ENCODE peak calls at places on chromosomes 4 and X, in five cellular contexts. S is mucosa of descending colon, Z is stromal cell of bone marrow, N is AG08396, I is pancreas. D is an unnamed sample.

GRCh38 chr4:34043131-34043530 is 2201.2 kb downstream of the ARAP2 start:
- DNase-seq in S (no peak), I (no peak), N (no peak), Z (no peak), D (no peak)

GRCh38 chrX:44459501-44459900 is 83.2 kb downstream of the FUNDC1 start:
- DNase-seq in N (no peak), Z (no peak), S (no peak), I (no peak), D (no peak)

GRCh38 chr4:98828801-98829200 is 100.1 kb downstream of the EIF4E start:
- DNase-seq in N (no peak), Z (no peak), I (no peak), S (no peak), D (peak; percentile 7)

GRCh38 chr4:79421483-79421882 is 13.5 kb upstream of the GK2 start:
- DNase-seq in S (no peak), I (no peak), Z (no peak), N (no peak), D (no peak)

GRCh38 chr4:5471691-5472090 is 236.7 kb downstream of the EVC2 start:
- DNase-seq in I (no peak), S (no peak), Z (no peak), N (no peak), D (no peak)

GRCh38 chr4:86481429-86481828 is 112.7 kb upstream of the PTPN13 start:
- DNase-seq in S (no peak), N (no peak), Z (no peak), I (no peak), D (no peak)

GRCh38 chr4:100738388-100739165 is 220.8 kb upstream of the EMCN start:
- DNase-seq in Z (peak; percentile 86), N (peak; percentile 41), I (no peak), S (no peak), D (no peak)

GRCh38 chr4:140472156-140472555 is 25.9 kb downstream of the MGAT4D start:
- DNase-seq in N (no peak), Z (no peak), S (no peak), I (no peak), D (no peak)

GRCh38 chrX:39973810-39974209 is 123.9 kb downstream of the BCOR start:
- DNase-seq in I (no peak), S (no peak), N (no peak), Z (no peak), D (no peak)

GRCh38 chr4:93828830-93829530 is 427 bp downstream of the ATOH1 start:
- DNase-seq in Z (no peak), S (peak; percentile 67), N (peak; percentile 18), I (peak; percentile 19), D (no peak)

GRCh38 chr4:54232151-54232688 is 3.1 kb downstream of the PDGFRA start:
- DNase-seq in N (no peak), I (no peak), S (no peak), Z (no peak), D (no peak)

GRCh38 chr4:150089732-150090131 is 11.5 kb downstream of the DCLK2 start:
- DNase-seq in N (no peak), S (no peak), Z (no peak), I (no peak), D (no peak)

GRCh38 chrX:129979207-129979920 is 3.1 kb upstream of the BCORL1 start:
- DNase-seq in Z (no peak), N (no peak), S (peak; percentile 54), I (peak; percentile 37), D (no peak)

GRCh38 chr4:114383721-114384120 is 214.9 kb upstream of the UGT8 start:
- DNase-seq in N (peak; percentile 60), I (no peak), S (no peak), Z (peak; percentile 86), D (no peak)

GRCh38 chrX:64186974-64187761 is 18.3 kb downstream of the AMER1 start:
- DNase-seq in N (no peak), Z (no peak), S (no peak), I (no peak), D (no peak)

GRCh38 chr4:140049024-140049923 is 104.7 kb downstream of the MAML3 start:
- DNase-seq in Z (no peak), S (peak; percentile 66), N (no peak), I (peak; percentile 35), D (peak; percentile 44)

GRCh38 chr4:89741768-89742167 is 95.2 kb downstream of the SNCA start:
- DNase-seq in I (no peak), S (no peak), N (no peak), Z (no peak), D (no peak)

GRCh38 chr4:61918507-61919462 is 718.7 kb downstream of the ADGRL3 start:
- DNase-seq in Z (no peak), S (no peak), N (no peak), I (no peak), D (no peak)

GRCh38 chrX:71814123-71814912 is 51.2 kb downstream of the CXorf49B start:
- DNase-seq in I (no peak), S (no peak), N (no peak), Z (no peak), D (no peak)

GRCh38 chr4:52329894-52330293 is 278.8 kb downstream of the SPATA18 start:
- DNase-seq in S (no peak), Z (no peak), I (no peak), N (no peak), D (no peak)

GRCh38 chr4:72767903-72768817 is 199.1 kb upstream of the ADAMTS3 start:
- DNase-seq in Z (peak; percentile 56), S (no peak), I (no peak), N (peak; percentile 62), D (no peak)